ENCODE peak calls at places on chromosomes 6 and 20, in seven cellular contexts. C is stimulated activated CD4-positive, alpha-beta T cell treated with anti-CD3 and anti-CD28 coated beads, Interleukin-15, amount 100 ng/mL, for 24 hours; D is suprapubic skin; W is effector CD8-positive, alpha-beta T cell; Y is B cell; P is T-helper 9 cell; O is GM12864. F is an unnamed sample.

GRCh38 chr6:33738153-33738552 is 8.6 kb downstream of the IP6K3 start:
- DNase-seq in C (no peak), D (no peak), W (no peak), Y (no peak), P (no peak), O (no peak), F (no peak)

GRCh38 chr20:15227102-15227501 is 889.7 kb upstream of the FLRT3 start:
- DNase-seq in C (no peak), D (no peak), W (no peak), Y (no peak), P (no peak), O (no peak), F (no peak)

GRCh38 chr20:24764027-24764797 is 184.9 kb upstream of the CST7 start:
- DNase-seq in C (no peak), D (peak), W (no peak), Y (no peak), P (no peak), O (no peak), F (no peak)

GRCh38 chr6:110270166-110270565 is 88.0 kb downstream of the METTL24 start:
- DNase-seq in C (no peak), D (no peak), W (no peak), Y (no peak), P (no peak), O (no peak), F (no peak)

GRCh38 chr20:461254-462198 is 807 bp downstream of the TBC1D20 start:
- DNase-seq in C (peak), D (peak), W (peak), Y (peak), P (peak), O (no peak), F (no peak)

GRCh38 chr20:326645-327031 is 1.3 kb downstream of the SOX12 start:
- DNase-seq in C (no peak), D (no peak), W (no peak), Y (no peak), P (no peak), O (no peak), F (no peak)

GRCh38 chr20:58584881-58585752 is 66.0 kb upstream of the STX16 start:
- DNase-seq in C (no peak), D (no peak), W (no peak), Y (no peak), P (no peak), O (no peak), F (no peak)

GRCh38 chr6:34630040-34630439 is 66.5 kb downstream of the ILRUN start:
- DNase-seq in C (no peak), D (no peak), W (no peak), Y (no peak), P (no peak), O (no peak), F (no peak)

GRCh38 chr6:3163248-3163594 is 5.9 kb upstream of the TUBB2A start:
- DNase-seq in C (no peak), D (no peak), W (no peak), Y (no peak), P (no peak), O (no peak), F (no peak)

GRCh38 chr6:43932259-43932900 is 162.4 kb downstream of the VEGFA start:
- DNase-seq in C (no peak), D (no peak), W (no peak), Y (no peak), P (no peak), O (no peak), F (no peak)

GRCh38 chr6:39585641-39586040 is 139.6 kb downstream of the KIF6 start:
- DNase-seq in C (no peak), D (no peak), W (no peak), Y (no peak), P (no peak), O (no peak), F (no peak)

GRCh38 chr6:127146935-127147334 is 28.5 kb downstream of the RSPO3 start:
- DNase-seq in C (no peak), D (no peak), W (no peak), Y (no peak), P (no peak), O (no peak), F (no peak)

GRCh38 chr20:4973330-4974097 is 27.8 kb downstream of the SLC23A2 start:
- DNase-seq in C (peak), D (no peak), W (no peak), Y (peak), P (no peak), O (peak), F (no peak)

GRCh38 chr20:1448081-1448627 is 18.5 kb downstream of the NSFL1C start:
- DNase-seq in C (no peak), D (no peak), W (no peak), Y (no peak), P (no peak), O (no peak), F (no peak)

GRCh38 chr20:60020251-60020650 is 62.0 kb downstream of the CDH26 start:
- DNase-seq in C (no peak), D (no peak), W (no peak), Y (no peak), P (no peak), O (no peak), F (no peak)

GRCh38 chr6:53029761-53030160 is 34.7 kb upstream of the GSTA4 start:
- DNase-seq in C (no peak), D (no peak), W (no peak), Y (no peak), P (no peak), O (no peak), F (no peak)

GRCh38 chr6:67683960-67684359 is 951.1 kb upstream of the ADGRB3 start:
- DNase-seq in C (no peak), D (no peak), W (no peak), Y (no peak), P (no peak), O (no peak), F (no peak)

GRCh38 chr20:42155586-42155985 is 537.4 kb upstream of the CHD6 start:
- DNase-seq in C (no peak), D (no peak), W (no peak), Y (no peak), P (no peak), O (no peak), F (no peak)

GRCh38 chr6:112065426-112065986 is 11.6 kb downstream of the CCN6 start:
- DNase-seq in C (no peak), D (no peak), W (no peak), Y (no peak), P (no peak), O (no peak), F (no peak)

GRCh38 chr6:28980797-28981390 is 24.2 kb downstream of the ZNF311 start:
- DNase-seq in C (peak), D (no peak), W (peak), Y (peak), P (peak), O (no peak), F (peak)

GRCh38 chr6:92122746-92123145 is 1296.6 kb downstream of the EPHA7 start:
- DNase-seq in C (no peak), D (no peak), W (no peak), Y (no peak), P (no peak), O (no peak), F (peak)

GRCh38 chr6:34608321-34609091 is 52.4 kb upstream of the SPDEF start:
- DNase-seq in C (no peak), D (no peak), W (no peak), Y (no peak), P (no peak), O (no peak), F (no peak)

GRCh38 chr6:166728884-166729530 is 102.0 kb upstream of the RPS6KA2 start:
- DNase-seq in C (no peak), D (no peak), W (no peak), Y (no peak), P (no peak), O (no peak), F (no peak)

GRCh38 chr6:157892363-157892878 is 69.4 kb downstream of the SNX9 start:
- DNase-seq in C (no peak), D (no peak), W (no peak), Y (no peak), P (no peak), O (no peak), F (no peak)

GRCh38 chr20:57381596-57382503 is 9.3 kb upstream of the RBM38 start:
- DNase-seq in C (peak), D (no peak), W (peak), Y (peak), P (peak), O (no peak), F (peak)